ENCODE peak calls at places on chromosome 16, in eight cellular contexts. I is GM23338; B is body of pancreas; T is psoas muscle; R is CD8-positive, alpha-beta T cell; U is right lobe of liver; O is left ventricle myocardium inferior; S is pancreas. Q is an unnamed sample. For H3K4me1, the result is how much of the 10 kb centered on the place peaks cover.

GRCh38 chr16:88430524-88431446 is 22.3 kb upstream of the ZFPM1 start:
- DNase-seq in T (no peak), I (peak), O (peak), U (peak), B (no peak), S (no peak), R (peak), Q (no peak)

GRCh38 chr16:349211-349610 is 3.3 kb downstream of the AXIN1 start:
- DNase-seq in B (no peak), R (no peak), S (no peak), T (no peak), U (no peak), O (no peak), I (no peak), Q (no peak)

GRCh38 chr16:65534121-65534528 is 412.3 kb upstream of the CDH11 start:
- DNase-seq in R (no peak), U (no peak), S (no peak), B (no peak), I (no peak), T (no peak), O (no peak), Q (no peak)

GRCh38 chr16:6643083-6643686 is 689.5 kb upstream of the RBFOX1 start:
- DNase-seq in B (peak), T (no peak), O (no peak), U (no peak), R (no peak), I (peak), S (no peak), Q (peak)

GRCh38 chr16:278863-279366 is 1.5 kb upstream of the ARHGDIG start:
- DNase-seq in S (peak), U (no peak), R (peak), B (peak), T (no peak), I (peak), O (no peak), Q (no peak)

GRCh38 chr16:71843517-71844031 is 2.2 kb upstream of the ATXN1L start:
- DNase-seq in S (no peak), O (no peak), T (no peak), U (no peak), R (no peak), B (no peak), I (no peak), Q (no peak)

GRCh38 chr16:81796585-81797346 is 17.7 kb downstream of the PLCG2 start:
- DNase-seq in I (no peak), O (no peak), B (no peak), R (no peak), S (no peak), T (no peak), U (no peak), Q (no peak)

GRCh38 chr16:78706637-78707036 is 607.2 kb downstream of the WWOX start:
- DNase-seq in I (peak), O (no peak), B (no peak), T (peak), U (peak), R (no peak), S (no peak), Q (no peak)

GRCh38 chr16:69741951-69742904 is 12.5 kb downstream of the NOB1 start:
- DNase-seq in R (no peak), I (no peak), B (peak), O (peak), S (peak), T (peak), U (peak), Q (peak)

GRCh38 chr16:79843631-79844043 is 243.1 kb upstream of the MAF start:
- DNase-seq in B (no peak), U (no peak), R (no peak), T (no peak), I (no peak), O (no peak), S (no peak), Q (no peak)

GRCh38 chr16:89921699-89922476 is 1.3 kb upstream of the TUBB3 start:
- DNase-seq in R (no peak), T (peak), B (peak), O (peak), I (peak), U (peak), S (peak), Q (no peak)

GRCh38 chr16:15771694-15772093 is 85.1 kb downstream of the MYH11 start:
- DNase-seq in O (no peak), R (no peak), S (no peak), T (no peak), B (no peak), U (no peak), I (no peak), Q (no peak)
- H3K4me1 ChIP-seq in O (under half), R (under half), S (under half), T (under half), B (under half), U (under half), I (under half), Q (under half)

GRCh38 chr16:10561425-10561824 is 19.0 kb downstream of the EMP2 start:
- DNase-seq in S (no peak), R (no peak), I (no peak), B (no peak), O (no peak), U (no peak), T (no peak), Q (no peak)

GRCh38 chr16:10557750-10558149 is 22.6 kb downstream of the EMP2 start:
- DNase-seq in B (no peak), I (no peak), T (no peak), S (no peak), O (no peak), U (no peak), R (no peak), Q (no peak)

GRCh38 chr16:10558305-10558704 is 22.1 kb downstream of the EMP2 start:
- DNase-seq in S (no peak), R (no peak), O (no peak), I (no peak), T (no peak), U (no peak), B (no peak), Q (peak)

GRCh38 chr16:10561001-10561400 is 19.4 kb downstream of the EMP2 start:
- DNase-seq in T (no peak), R (no peak), B (no peak), I (no peak), O (no peak), S (no peak), U (no peak), Q (no peak)

GRCh38 chr16:10558746-10559641 is 21.4 kb downstream of the EMP2 start:
- DNase-seq in O (peak), R (no peak), T (peak), B (peak), S (peak), U (peak), I (no peak), Q (peak)
- H3K4me1 ChIP-seq in O (half or more), R (under half), T (half or more), B (under half), S (under half), U (under half), I (under half), Q (under half)

GRCh38 chr16:2035431-2036199 is 8.9 kb downstream of the NHERF2 start:
- DNase-seq in O (peak), B (peak), I (no peak), T (no peak), R (peak), U (peak), S (peak), Q (no peak)
- H3K4me1 ChIP-seq in O (half or more), B (under half), I (under half), T (under half), R (under half), U (under half), S (under half), Q (under half)

GRCh38 chr16:31005350-31006085 is 4.9 kb downstream of the STX1B start:
- DNase-seq in I (no peak), R (no peak), S (no peak), B (no peak), T (no peak), O (no peak), U (no peak), Q (no peak)

GRCh38 chr16:31007684-31008083 is 2.8 kb downstream of the STX1B start:
- DNase-seq in S (no peak), U (no peak), I (no peak), O (no peak), B (no peak), R (no peak), T (no peak), Q (no peak)

GRCh38 chr16:31006086-31006385 is 4.4 kb downstream of the STX1B start:
- DNase-seq in O (no peak), U (no peak), S (no peak), R (no peak), I (no peak), T (no peak), B (no peak), Q (no peak)

GRCh38 chr16:31008154-31008950 is 2.1 kb downstream of the STX1B start:
- DNase-seq in O (no peak), R (no peak), U (no peak), S (no peak), B (no peak), T (no peak), I (no peak), Q (no peak)

DNA sequence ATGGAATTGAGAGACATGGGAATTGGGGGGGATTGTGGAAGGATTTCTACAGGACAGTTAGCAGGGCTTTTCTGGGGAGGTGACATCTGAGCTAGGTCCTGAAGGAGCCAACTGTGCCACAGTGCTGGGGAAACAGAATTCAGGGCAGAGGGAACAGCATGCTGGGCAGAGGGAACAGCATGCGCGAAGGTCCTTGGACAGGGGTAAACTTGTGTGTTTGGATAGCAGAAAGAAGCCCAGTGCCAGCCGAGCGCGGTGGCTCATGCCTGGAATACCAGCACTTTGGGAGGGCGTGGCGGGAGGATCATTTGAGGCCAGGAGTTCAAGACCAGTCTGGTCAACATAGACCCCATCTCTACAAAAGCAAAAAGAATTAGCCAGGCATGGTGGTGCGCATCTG is 3.8 kb downstream of the STX1B start:
- DNase-seq in I (no peak), B (no peak), T (no peak), O (no peak), U (no peak), S (no peak), R (no peak), Q (no peak)
- H3K4me1 ChIP-seq in I (under half), B (under half), T (under half), O (under half), U (under half), S (under half), R (under half), Q (under half)

DNA sequence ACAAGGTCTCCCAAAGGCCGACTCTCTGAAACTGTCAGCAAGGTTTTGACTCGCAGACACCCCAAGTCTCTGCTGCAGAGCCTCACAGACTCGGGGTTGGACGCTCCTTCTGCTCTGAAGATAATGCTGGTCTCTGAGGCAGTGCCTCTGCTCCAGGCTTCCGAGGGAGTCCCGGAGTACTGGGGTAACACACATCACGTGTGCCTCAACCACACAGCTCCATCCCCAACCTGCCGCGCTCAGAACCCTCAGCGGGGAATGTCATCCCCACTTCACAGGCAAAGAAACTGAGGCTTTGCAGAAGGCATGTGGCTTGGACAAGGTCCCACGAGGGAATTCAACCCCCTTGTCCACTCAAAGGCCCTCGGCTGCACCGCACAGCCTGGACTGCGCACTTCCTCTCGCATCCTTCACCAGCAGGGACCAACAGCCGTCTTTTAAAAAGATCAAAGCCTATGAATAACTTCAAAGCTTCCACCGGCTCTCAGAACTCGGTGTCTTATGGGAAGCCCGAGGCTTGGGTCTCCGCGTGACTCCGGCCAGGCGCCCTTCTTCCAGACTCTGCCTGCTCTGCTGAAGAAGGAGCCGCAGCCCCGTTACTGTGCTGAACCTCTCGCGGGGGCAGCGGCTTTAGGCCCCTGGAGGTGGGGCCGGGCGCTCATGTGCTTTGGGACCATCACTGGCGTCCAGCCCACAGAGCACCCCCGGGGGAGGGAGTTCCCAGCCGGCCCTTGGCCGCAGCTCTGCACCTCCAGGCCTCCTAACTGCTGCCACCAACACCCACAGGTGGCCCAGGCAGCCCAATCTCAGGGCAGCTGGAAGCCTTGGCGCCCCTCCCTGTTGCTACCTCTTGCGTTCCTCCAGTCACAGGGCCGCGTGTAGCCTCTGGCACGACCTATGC is 2.2 kb downstream of the TMEM204 start:
- DNase-seq in B (no peak), U (peak), R (peak), I (peak), T (peak), O (no peak), S (no peak), Q (no peak)
- H3K4me1 ChIP-seq in B (under half), U (under half), R (half or more), I (under half), T (under half), O (half or more), S (under half), Q (under half)

DNA sequence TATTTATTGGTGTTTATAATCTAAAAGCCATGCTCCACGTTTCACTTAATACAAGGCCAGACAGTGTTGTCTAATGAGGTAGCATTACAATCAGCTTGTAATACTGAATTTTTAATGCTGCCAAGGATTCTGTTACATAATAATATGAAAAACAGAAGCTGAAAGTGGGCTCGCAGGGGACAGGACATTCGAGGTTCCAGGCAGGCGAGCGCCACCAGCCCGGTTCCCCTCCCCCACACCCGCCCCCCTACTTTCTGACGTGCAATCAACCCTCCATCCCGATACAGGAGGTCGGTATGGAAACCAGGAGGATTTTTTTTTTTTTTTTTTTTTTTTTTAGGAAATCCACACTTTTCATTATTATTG is 6.2 kb upstream of the ZFHX3 start:
- DNase-seq in I (peak), R (no peak), T (peak), O (no peak), B (no peak), S (no peak), U (no peak), Q (no peak)
- H3K4me1 ChIP-seq in I (half or more), R (under half), T (half or more), O (half or more), B (half or more), S (under half), U (under half), Q (under half)

GRCh38 chr16:10876799-10877341 is at the start of gene CIITA:
- DNase-seq in R (peak), O (peak), B (peak), S (peak), U (peak), I (peak), T (peak), Q (no peak)
- H3K4me1 ChIP-seq in R (under half), O (under half), B (under half), S (under half), U (under half), I (under half), T (under half), Q (under half)

GRCh38 chr16:24427840-24428239 is 111.5 kb upstream of the RBBP6 start:
- DNase-seq in U (no peak), O (no peak), T (no peak), B (no peak), S (no peak), I (no peak), R (no peak), Q (no peak)

GRCh38 chr16:24419709-24420108 is 119.7 kb upstream of the RBBP6 start:
- DNase-seq in O (no peak), T (no peak), I (peak), S (no peak), B (no peak), R (no peak), U (no peak), Q (no peak)

GRCh38 chr16:24418729-24419128 is 120.6 kb upstream of the RBBP6 start:
- DNase-seq in S (no peak), U (no peak), I (no peak), R (no peak), O (no peak), B (no peak), T (no peak), Q (no peak)

GRCh38 chr16:24428751-24429150 is 110.6 kb upstream of the RBBP6 start:
- DNase-seq in U (no peak), B (no peak), T (no peak), R (no peak), I (no peak), O (no peak), S (no peak), Q (no peak)

DNA sequence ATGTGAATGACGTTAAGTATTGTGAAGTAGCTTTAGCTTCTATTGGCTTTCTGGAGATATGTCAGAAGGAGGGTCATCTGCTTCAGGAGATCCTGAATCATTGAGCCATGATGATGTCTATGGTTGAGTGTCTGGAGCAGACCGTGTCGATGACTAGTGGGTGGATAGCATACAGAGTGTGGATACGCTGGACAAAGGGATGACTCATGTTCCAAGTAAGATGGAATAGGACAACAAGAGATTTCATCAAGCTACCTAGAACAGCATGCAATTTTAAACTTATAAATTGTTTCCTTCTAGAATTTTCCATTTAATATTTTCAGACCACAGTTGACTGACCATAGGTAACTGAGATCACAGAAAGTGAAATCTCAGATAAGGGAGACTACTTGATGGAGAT is 116.0 kb upstream of the RBBP6 start:
- DNase-seq in I (no peak), T (no peak), U (no peak), R (no peak), S (no peak), B (no peak), O (no peak), Q (no peak)
- H3K4me1 ChIP-seq in I (under half), T (under half), U (under half), R (under half), S (under half), B (under half), O (under half), Q (under half)

GRCh38 chr16:11090947-11091785 is 146.8 kb downstream of the CLEC16A start:
- DNase-seq in B (no peak), I (no peak), S (no peak), R (no peak), T (no peak), U (no peak), O (no peak), Q (no peak)
- H3K4me1 ChIP-seq in B (under half), I (under half), S (under half), R (under half), T (under half), U (under half), O (under half), Q (under half)

Q was measured in prostate gland.